ENCODE peak calls at places on chromosomes 13 and 19, in five cellular contexts. V is upper lobe of left lung, C is Panc1, M is GM23338, K is SK-N-SH. R is an unnamed sample.

GRCh38 chr13:65453982-65454381 is 1776.2 kb downstream of the PCDH9 start:
- DNase-seq in V (no peak), M (no peak), K (no peak), C (no peak), R (no peak)

GRCh38 chr19:38838208-38838985 is 6.8 kb upstream of the ECH1 start:
- DNase-seq in M (no peak), K (no peak), C (no peak), V (peak; percentile 41), R (no peak)

GRCh38 chr13:50386527-50387123 is 371.4 kb downstream of the KCNRG start:
- DNase-seq in V (no peak), C (no peak), K (no peak), M (peak; percentile 47), R (no peak)

GRCh38 chr13:98821372-98822237 is 69.1 kb upstream of the SLC15A1 start:
- DNase-seq in V (no peak), M (peak; percentile 48), K (peak; percentile 45), C (no peak), R (no peak)

GRCh38 chr19:719081-719512 is 10.4 kb downstream of the PALM start:
- DNase-seq in C (no peak), V (no peak), K (no peak), M (peak; percentile 43), R (peak; percentile 88)

GRCh38 chr13:32840840-32841713 is 175.1 kb upstream of the KL start:
- DNase-seq in C (no peak), K (no peak), V (no peak), M (no peak), R (no peak)

GRCh38 chr13:96848275-96848674 is 146.0 kb downstream of the OXGR1 start:
- DNase-seq in C (no peak), V (no peak), M (no peak), K (no peak), R (no peak)

GRCh38 chr13:108185218-108185617 is 30.1 kb downstream of the LIG4 start:
- DNase-seq in V (no peak), K (no peak), C (no peak), M (no peak), R (no peak)

GRCh38 chr19:2775556-2776430 is 7.3 kb downstream of the SGTA start:
- DNase-seq in C (no peak), K (no peak), V (peak; percentile 64), M (no peak), R (no peak)

GRCh38 chr13:77699059-77699680 is 1.7 kb downstream of the SLAIN1 start:
- DNase-seq in K (no peak), M (no peak), C (no peak), V (no peak), R (no peak)

GRCh38 chr19:30170081-30170480 is 202.1 kb upstream of the ZNF536 start:
- DNase-seq in V (no peak), C (no peak), M (no peak), K (no peak), R (no peak)

GRCh38 chr13:97139704-97140103 is 82.4 kb upstream of the MBNL2 start:
- DNase-seq in C (no peak), V (no peak), M (no peak), K (no peak), R (no peak)

GRCh38 chr13:26300140-26300539 is 46.2 kb downstream of the CDK8 start:
- DNase-seq in K (no peak), V (no peak), C (no peak), M (no peak), R (no peak)

GRCh38 chr19:37304190-37304883 is 66.6 kb upstream of the ZNF527 start:
- DNase-seq in V (peak; percentile 20), C (no peak), K (peak; percentile 73), M (no peak), R (peak; percentile 77)

GRCh38 chr19:4019578-4019977 is 12.0 kb downstream of the PIAS4 start:
- DNase-seq in M (no peak), C (no peak), V (no peak), K (no peak), R (no peak)

GRCh38 chr19:53991224-53992113 is at the start of gene CACNG6:
- DNase-seq in M (peak; percentile 86), K (peak; percentile 73), V (no peak), C (no peak), R (no peak)

DNA sequence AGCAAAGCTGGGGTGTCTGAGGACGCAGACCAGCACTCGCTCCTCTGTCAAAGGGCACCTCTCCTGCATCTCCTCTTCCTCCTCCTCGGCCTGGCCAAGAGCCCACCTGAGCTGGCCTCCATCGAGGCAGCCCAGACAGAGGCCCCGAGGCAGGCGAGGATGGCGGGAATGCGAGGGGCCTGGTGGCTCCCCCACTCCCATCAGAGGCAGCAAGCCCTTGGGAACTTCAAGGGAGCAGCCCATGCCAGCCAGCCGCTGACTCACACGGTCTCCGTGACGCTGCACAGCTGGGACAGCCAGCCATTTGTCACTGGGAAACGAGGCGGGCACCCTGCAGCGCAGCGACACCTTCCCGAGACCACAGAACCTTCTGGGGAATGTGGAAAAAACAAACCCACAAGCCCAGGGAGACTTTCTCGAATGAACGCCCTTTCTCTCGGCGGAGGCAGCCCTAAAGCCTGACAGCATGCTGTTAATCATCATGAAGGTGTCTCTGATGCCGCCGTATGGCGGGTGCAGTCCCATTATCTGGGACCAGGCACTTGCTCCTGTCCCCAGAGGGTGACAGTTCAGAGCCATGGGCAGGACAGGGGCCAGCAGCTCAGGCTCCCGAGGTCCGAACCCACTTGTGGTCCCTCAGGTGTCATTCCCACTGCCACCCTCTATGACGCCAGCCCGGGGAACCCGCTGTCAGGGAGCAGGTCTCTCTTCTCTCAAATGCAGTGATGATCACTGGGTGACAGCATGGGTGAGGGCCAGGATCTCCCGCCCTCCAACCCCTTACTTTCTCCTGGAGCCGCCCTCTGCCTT is 53.0 kb downstream of the PEPD start:
- DNase-seq in C (no peak), K (no peak), V (peak; percentile 18), M (no peak), R (peak; percentile 75)
- TF ChIP-seq POLR2AphosphoS5 in C (no peak), K (no peak), V (no peak), M (no peak), R (no peak)

DNA sequence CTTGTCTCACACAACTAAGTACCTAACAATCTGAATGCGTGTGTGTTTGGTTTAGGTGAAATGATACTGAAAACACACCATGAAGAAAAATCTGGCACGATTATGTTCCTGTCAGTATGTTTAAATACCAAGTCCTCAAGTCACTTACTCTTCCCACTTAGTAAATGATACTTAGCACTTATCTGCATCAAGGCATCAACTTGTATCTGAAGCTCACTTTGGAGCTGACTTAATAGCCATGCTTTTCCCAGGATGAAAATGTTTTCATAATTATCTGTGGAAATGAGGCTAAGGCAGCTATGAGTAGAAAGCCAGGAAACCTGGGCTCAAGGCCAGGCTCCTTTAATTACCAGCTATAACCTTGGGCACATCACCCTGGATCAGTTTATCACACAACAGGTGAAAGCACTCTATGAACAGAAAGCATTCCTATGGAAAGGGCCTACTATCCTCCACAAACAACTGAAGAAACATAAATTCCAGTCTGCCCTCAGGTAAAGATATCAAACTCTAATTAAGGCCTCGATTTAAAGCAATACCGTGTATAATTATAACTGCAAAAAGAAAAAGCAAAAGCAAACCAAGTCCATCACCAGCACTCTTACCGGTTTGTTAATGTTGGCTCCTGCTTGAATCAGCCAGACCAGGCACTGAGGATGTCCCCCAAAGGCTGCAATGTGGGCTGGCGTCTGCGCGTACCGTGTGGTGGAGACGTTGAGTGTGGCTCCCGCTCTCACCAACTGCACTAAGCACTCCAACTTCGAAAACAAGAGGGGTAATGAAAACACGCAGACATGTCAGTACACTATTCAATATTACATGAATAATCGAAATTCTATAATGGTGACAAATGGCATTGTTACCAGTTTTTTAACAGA is 4.6 kb downstream of the ANKRD10 start:
- DNase-seq in C (no peak), K (no peak), V (no peak), M (no peak), R (no peak)
- H3K4me1 ChIP-seq in C (peaks cover 46% of the 10 kb centered on the region), K (peaks cover 19% of the 10 kb centered on the region), V (peaks cover 57% of the 10 kb centered on the region), M (peaks cover 58% of the 10 kb centered on the region), R (peaks cover 62% of the 10 kb centered on the region)

DNA sequence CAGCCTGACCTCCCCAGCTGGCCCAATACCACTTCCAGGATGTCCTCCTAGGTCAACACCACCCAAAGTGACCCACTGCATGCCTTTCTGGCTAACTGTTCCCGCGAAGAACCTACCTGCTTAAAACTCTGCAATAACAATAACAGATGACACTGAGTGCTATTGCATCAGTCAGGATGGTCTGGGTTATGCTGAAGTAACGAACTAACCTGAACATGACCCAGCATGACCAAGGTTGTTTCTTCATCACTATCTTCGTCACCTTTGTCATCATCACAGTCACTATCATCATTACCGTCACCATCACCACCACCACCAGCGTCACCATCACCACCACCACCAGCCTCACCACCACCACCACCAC is 10.6 kb upstream of the FXYD3 start:
- DNase-seq in M (no peak), K (no peak), C (no peak), V (no peak), R (no peak)
- TF ChIP-seq POLR2AphosphoS5 in M (no peak), K (no peak), C (no peak), V (no peak), R (no peak)

GRCh38 chr13:49303533-49304252 is 56.0 kb downstream of the CDADC1 start:
- DNase-seq in M (no peak), C (no peak), V (no peak), K (no peak), R (no peak)
- H3K4me1 ChIP-seq in M (no peaks in the 10 kb centered on the region), C (no peaks in the 10 kb centered on the region), V (peaks cover 14% of the 10 kb centered on the region), K (no peaks in the 10 kb centered on the region), R (peaks cover 69% of the 10 kb centered on the region)

GRCh38 chr19:10870501-10870954 is 825 bp upstream of the CARM1 start:
- DNase-seq in C (no peak), K (no peak), V (no peak), M (peak; percentile 95), R (no peak)
- TF ChIP-seq POLR2AphosphoS5 in C (no peak), K (peak; percentile 45), V (no peak), M (peak; percentile 83), R (no peak)

GRCh38 chr13:46575321-46575721 is 22.4 kb downstream of the LRCH1 start:
- DNase-seq in V (no peak), K (no peak), M (no peak), C (no peak), R (no peak)
- H3K4me1 ChIP-seq in V (peaks cover 21% of the 10 kb centered on the region), K (peaks cover 52% of the 10 kb centered on the region), M (peaks cover 15% of the 10 kb centered on the region), C (no peaks in the 10 kb centered on the region), R (peaks cover 58% of the 10 kb centered on the region)